ENCODE peak calls at places on chromosomes 16 and 17, in eight cellular contexts. T is AG20443, Y is iris pigment epithelial cell, K is AG08396, B is NCI-H510A, X is cardiac fibroblast, M is GM23248, Q is left ventricle myocardium inferior. Z is an unnamed sample.
A peak's percentile ranks its signal among the peaks of the same experiment; 100 is the strongest.

GRCh38 chr17:6843241-6843890 is 11.8 kb upstream of the TEKT1 start:
- DNase-seq in T (peak; percentile 40), Y (peak; percentile 45), K (peak; percentile 17), B (no peak), X (peak; percentile 78), M (peak; percentile 75), Q (no peak), Z (peak; percentile 68)

GRCh38 chr17:58576679-58577367 is 62.4 kb upstream of the MTMR4 start:
- DNase-seq in T (no peak), Y (peak; percentile 27), K (no peak), B (no peak), X (peak; percentile 31), M (no peak), Q (no peak), Z (peak; percentile 28)

GRCh38 chr17:83147285-83147684 is 67.9 kb downstream of the METRNL start:
- DNase-seq in T (no peak), Y (no peak), K (no peak), B (no peak), X (no peak), M (no peak), Q (no peak), Z (no peak)

GRCh38 chr16:81821422-81822128 is 42.5 kb downstream of the PLCG2 start:
- DNase-seq in T (no peak), Y (peak; percentile 19), K (no peak), B (no peak), X (no peak), M (no peak), Q (no peak), Z (no peak)

GRCh38 chr16:19898924-19899604 is 14.4 kb upstream of the GPRC5B start:
- DNase-seq in T (peak; percentile 77), Y (peak; percentile 55), K (peak; percentile 57), B (peak; percentile 33), X (peak; percentile 72), M (peak; percentile 64), Q (no peak), Z (peak; percentile 63)

GRCh38 chr16:79272141-79272577 is 328.4 kb downstream of the MAF start:
- DNase-seq in T (no peak), Y (no peak), K (no peak), B (no peak), X (no peak), M (no peak), Q (no peak), Z (no peak)

GRCh38 chr16:15031179-15031578 is 24.7 kb downstream of the NTAN1 start:
- DNase-seq in T (no peak), Y (no peak), K (no peak), B (no peak), X (no peak), M (no peak), Q (no peak), Z (no peak)

GRCh38 chr16:84096447-84097005 is 20.2 kb downstream of the MBTPS1 start:
- DNase-seq in T (no peak), Y (no peak), K (no peak), B (peak; percentile 27), X (no peak), M (no peak), Q (no peak), Z (no peak)

GRCh38 chr17:42484304-42484703 is 25.6 kb downstream of the ATP6V0A1 start:
- DNase-seq in T (no peak), Y (no peak), K (no peak), B (no peak), X (no peak), M (no peak), Q (no peak), Z (no peak)

GRCh38 chr16:53992057-53992378 is 288.1 kb downstream of the FTO start:
- DNase-seq in T (no peak), Y (no peak), K (no peak), B (no peak), X (no peak), M (no peak), Q (no peak), Z (no peak)

GRCh38 chr17:27733771-27734170 is 66.6 kb downstream of the NOS2 start:
- DNase-seq in T (no peak), Y (peak; percentile 31), K (no peak), B (no peak), X (no peak), M (peak; percentile 2), Q (no peak), Z (no peak)

GRCh38 chr17:45931677-45932076 is 37.3 kb downstream of the MAPT start:
- DNase-seq in T (no peak), Y (no peak), K (no peak), B (no peak), X (no peak), M (no peak), Q (no peak), Z (no peak)

GRCh38 chr16:88761830-88762229 is 23.2 kb downstream of the PIEZO1 start:
- DNase-seq in T (no peak), Y (no peak), K (no peak), B (no peak), X (no peak), M (no peak), Q (no peak), Z (no peak)

GRCh38 chr16:75580-76501 is 2.2 kb upstream of the MPG start:
- DNase-seq in T (peak; percentile 88), Y (peak; percentile 74), K (peak; percentile 85), B (no peak), X (peak; percentile 88), M (peak; percentile 88), Q (peak; percentile 88), Z (peak; percentile 91)

GRCh38 chr17:7466644-7467341 is 12.6 kb downstream of the ZBTB4 start:
- DNase-seq in T (peak; percentile 58), Y (peak; percentile 59), K (peak; percentile 79), B (no peak), X (peak; percentile 92), M (peak; percentile 40), Q (peak; percentile 82), Z (peak; percentile 92)

GRCh38 chr17:15255713-15256454 is 9.2 kb downstream of the PMP22 start:
- DNase-seq in T (peak; percentile 60), Y (peak; percentile 74), K (peak; percentile 47), B (no peak), X (peak; percentile 59), M (peak; percentile 85), Q (no peak), Z (peak; percentile 64)